ENCODE peak calls at places on chromosomes 7 and 10, in eight cellular contexts. F is psoas muscle, I is mucosa of descending colon, Y is dorsolateral prefrontal cortex, E is esophagus squamous epithelium, B is epithelial cell of esophagus, Z is astrocyte of the spinal cord, U is A549. D is an unnamed sample.

GRCh38 chr7:55593515-55594318 is 21.4 kb upstream of the VOPP1 start:
- DNase-seq in F (peak), I (peak), Y (no peak), E (no peak), B (peak), Z (peak), U (peak), D (peak)

GRCh38 chr7:7970620-7971307 is 2.2 kb downstream of the GLCCI1 start:
- DNase-seq in F (no peak), I (no peak), Y (no peak), E (no peak), B (no peak), Z (peak), U (no peak), D (no peak)

GRCh38 chr10:116210588-116211346 is 62.2 kb downstream of the GFRA1 start:
- DNase-seq in F (no peak), I (no peak), Y (no peak), E (no peak), B (no peak), Z (no peak), U (no peak), D (no peak)

GRCh38 chr10:73044378-73045285 is 52.0 kb downstream of the P4HA1 start:
- DNase-seq in F (no peak), I (no peak), Y (no peak), E (no peak), B (peak), Z (peak), U (peak), D (peak)

GRCh38 chr10:123395906-123396305 is 241.7 kb downstream of the BUB3 start:
- DNase-seq in F (no peak), I (no peak), Y (no peak), E (no peak), B (no peak), Z (no peak), U (no peak), D (no peak)

GRCh38 chr7:23893942-23894890 is 184.2 kb downstream of the STK31 start:
- DNase-seq in F (no peak), I (no peak), Y (no peak), E (no peak), B (no peak), Z (no peak), U (no peak), D (no peak)

GRCh38 chr7:1432411-1433082 is 26.7 kb downstream of the MICALL2 start:
- DNase-seq in F (peak), I (peak), Y (no peak), E (no peak), B (peak), Z (peak), U (peak), D (peak)

GRCh38 chr10:1465421-1465902 is 271.9 kb downstream of the ADARB2 start:
- DNase-seq in F (no peak), I (no peak), Y (no peak), E (no peak), B (peak), Z (no peak), U (no peak), D (peak)

GRCh38 chr10:53537508-53537907 is 764.9 kb upstream of the MBL2 start:
- DNase-seq in F (no peak), I (no peak), Y (no peak), E (no peak), B (peak), Z (no peak), U (no peak), D (peak)

GRCh38 chr10:77686096-77686495 is 48.5 kb upstream of the KCNMA1 start:
- DNase-seq in F (no peak), I (no peak), Y (no peak), E (no peak), B (no peak), Z (no peak), U (no peak), D (no peak)

GRCh38 chr7:132410385-132410784 is 165.9 kb downstream of the PLXNA4 start:
- DNase-seq in F (no peak), I (no peak), Y (no peak), E (no peak), B (no peak), Z (no peak), U (no peak), D (no peak)

GRCh38 chr7:84339306-84339705 is 144.7 kb upstream of the SEMA3A start:
- DNase-seq in F (no peak), I (no peak), Y (no peak), E (no peak), B (no peak), Z (peak), U (no peak), D (no peak)

GRCh38 chr10:44306762-44307161 is 78.1 kb downstream of the CXCL12 start:
- DNase-seq in F (no peak), I (no peak), Y (no peak), E (no peak), B (no peak), Z (no peak), U (no peak), D (peak)

DNA sequence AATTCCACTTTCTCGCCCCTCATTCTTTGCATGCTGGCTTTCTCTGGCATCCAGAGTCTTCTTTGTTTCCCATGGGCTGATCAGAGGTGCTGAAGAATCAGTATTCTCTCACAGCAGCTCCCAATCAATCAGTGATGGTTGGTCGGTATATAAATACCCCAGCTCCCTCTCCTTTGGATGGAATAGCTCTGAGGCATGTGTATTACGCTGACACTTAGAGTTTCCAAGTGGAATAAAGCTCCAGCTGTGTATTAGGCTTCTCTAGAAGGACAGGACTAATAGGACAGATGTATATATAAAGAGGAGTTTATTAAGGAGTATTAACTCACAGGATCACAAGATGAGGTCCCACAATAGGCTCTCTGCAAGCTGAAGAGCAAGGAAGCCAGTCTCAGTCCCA is 218.3 kb upstream of the GRB10 start:
- DNase-seq in F (no peak), I (no peak), Y (no peak), E (no peak), B (no peak), Z (no peak), U (peak), D (no peak)
- TF ChIP-seq CTCF in F (no peak), I (no peak), Y (no peak), E (no peak), B (no peak), Z (no peak), U (no peak), D (no peak)

GRCh38 chr10:133058267-133059092 is 29.2 kb upstream of the ADGRA1 start:
- DNase-seq in F (no peak), I (no peak), Y (no peak), E (no peak), B (no peak), Z (no peak), U (no peak), D (no peak)
- TF ChIP-seq CTCF in F (no peak), I (no peak), Y (no peak), E (no peak), B (no peak), Z (no peak), U (no peak), D (no peak)

DNA sequence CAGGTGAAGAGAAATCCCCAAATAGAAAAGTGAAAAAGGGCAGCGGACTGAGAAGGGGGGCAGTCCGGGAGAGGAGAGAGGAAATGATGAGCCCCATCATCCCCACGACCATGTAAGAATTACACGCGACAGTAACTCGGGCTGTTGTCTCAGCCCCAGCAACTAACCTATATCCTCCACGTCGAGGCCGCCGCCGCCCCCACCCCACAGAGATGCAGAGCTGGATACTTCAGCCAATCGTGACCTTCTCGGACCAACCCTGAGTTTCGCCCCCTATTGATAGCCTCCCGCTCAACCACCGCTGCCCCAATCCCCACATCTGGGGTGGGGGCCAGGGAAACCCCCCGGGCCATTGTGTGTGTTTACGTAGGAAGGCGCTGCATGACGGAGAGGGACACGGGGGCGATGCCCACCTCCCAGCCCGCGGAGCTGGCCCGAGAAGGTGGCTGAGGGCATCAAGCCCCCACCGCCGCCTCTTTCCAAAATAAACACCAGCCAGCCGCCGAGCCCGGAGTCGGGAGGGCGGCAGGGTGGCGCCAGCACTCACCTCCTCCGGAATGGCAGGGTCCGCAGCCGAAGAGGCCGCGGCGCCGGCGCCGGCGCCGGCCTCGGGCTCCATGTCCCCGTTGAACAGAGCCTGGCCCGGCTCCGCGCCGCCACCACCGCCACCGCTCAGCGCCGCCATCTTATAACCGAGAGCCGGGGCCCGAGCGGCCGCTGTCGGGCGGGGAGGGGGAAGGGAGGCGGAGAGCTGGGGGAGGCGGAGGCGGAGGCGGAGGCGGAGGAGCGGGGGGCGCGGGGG is 509 bp downstream of the BRAF start:
- DNase-seq in F (peak), I (peak), Y (peak), E (peak), B (peak), Z (peak), U (peak), D (peak)
- TF ChIP-seq CTCF in F (no peak), I (no peak), Y (peak), E (no peak), B (peak), Z (peak), U (peak), D (peak)

GRCh38 chr10:118985576-118985975 is 43.9 kb upstream of the NANOS1 start:
- DNase-seq in F (no peak), I (no peak), Y (no peak), E (no peak), B (no peak), Z (no peak), U (no peak), D (no peak)
- TF ChIP-seq CTCF in F (no peak), I (no peak), Y (no peak), E (no peak), B (no peak), Z (no peak), U (no peak), D (no peak)

GRCh38 chr7:121330053-121330833 is 1.4 kb downstream of the WNT16 start:
- DNase-seq in F (no peak), I (peak), Y (no peak), E (no peak), B (no peak), Z (peak), U (no peak), D (no peak)
- TF ChIP-seq CTCF in F (no peak), I (no peak), Y (no peak), E (no peak), B (no peak), Z (no peak), U (no peak), D (no peak)

GRCh38 chr7:29381206-29382094 is 182.2 kb upstream of the PRR15 start:
- DNase-seq in F (no peak), I (no peak), Y (no peak), E (no peak), B (no peak), Z (no peak), U (no peak), D (peak)

GRCh38 chr7:29379551-29379950 is 184.1 kb upstream of the PRR15 start:
- DNase-seq in F (no peak), I (no peak), Y (no peak), E (no peak), B (no peak), Z (no peak), U (no peak), D (no peak)

GRCh38 chr7:29372351-29372931 is 177.9 kb downstream of the CHN2 start:
- DNase-seq in F (no peak), I (no peak), Y (no peak), E (no peak), B (no peak), Z (no peak), U (no peak), D (no peak)

GRCh38 chr7:29375641-29376562 is 181.3 kb downstream of the CHN2 start:
- DNase-seq in F (no peak), I (peak), Y (no peak), E (no peak), B (peak), Z (no peak), U (peak), D (peak)

DNA sequence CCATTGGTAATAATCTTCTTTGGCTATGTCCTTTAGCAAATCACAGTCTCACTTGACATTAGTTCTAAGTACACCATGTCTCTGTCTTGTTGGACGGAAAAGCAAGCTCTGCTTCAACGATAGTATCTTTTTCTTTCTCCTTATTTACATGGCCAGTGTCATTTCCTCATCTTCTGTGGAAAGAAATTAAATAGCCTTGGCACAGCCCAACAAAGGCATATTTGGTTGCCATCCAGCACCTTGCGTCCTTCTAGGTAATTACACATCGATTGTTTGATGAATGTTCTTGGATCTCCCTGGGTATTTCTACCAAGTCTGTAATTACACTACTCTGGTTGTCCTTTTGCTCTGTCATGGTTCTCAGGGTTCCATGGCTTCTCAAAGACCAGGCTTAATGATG is 183.1 kb downstream of the CHN2 start:
- DNase-seq in F (no peak), I (no peak), Y (no peak), E (no peak), B (no peak), Z (no peak), U (no peak), D (peak)
- TF ChIP-seq CTCF in F (no peak), I (no peak), Y (no peak), E (no peak), B (no peak), Z (no peak), U (no peak), D (no peak)

D was measured in MCF 10A.